ENCODE peak calls at places on chromosomes 1 and 21, in six cellular contexts. H is kidney, K is A549, Z is endodermal cell, D is heart right ventricle, A is brain microvascular endothelial cell. W is an unnamed sample.

GRCh38 chr1:56056438-56057312 is 522.7 kb downstream of the PLPP3 start:
- DNase-seq in H (no peak), K (no peak), Z (no peak), D (no peak), A (peak; percentile 34), W (peak; percentile 42)

GRCh38 chr1:182725264-182725965 is 41.0 kb upstream of the RGS8 start:
- DNase-seq in H (no peak), K (no peak), Z (no peak), D (peak; percentile 18), A (peak; percentile 68), W (peak; percentile 30)

GRCh38 chr1:179175011-179175934 is 54.2 kb downstream of the ABL2 start:
- DNase-seq in H (no peak), K (peak; percentile 56), Z (no peak), D (no peak), A (peak; percentile 43), W (no peak)

GRCh38 chr1:31715097-31715872 is 11.5 kb upstream of the COL16A1 start:
- DNase-seq in H (peak; percentile 97), K (peak; percentile 93), Z (peak; percentile 100), D (peak; percentile 96), A (peak; percentile 84), W (peak; percentile 86)

GRCh38 chr1:153540394-153541361 is at the start of gene S100A5:
- DNase-seq in H (no peak), K (no peak), Z (no peak), D (no peak), A (no peak), W (peak; percentile 63)

GRCh38 chr1:9018372-9018771 is 7.9 kb downstream of the SLC2A7 start:
- DNase-seq in H (no peak), K (no peak), Z (no peak), D (no peak), A (peak; percentile 14), W (no peak)

GRCh38 chr1:196873385-196873784 is 14.5 kb upstream of the CFHR4 start:
- DNase-seq in H (no peak), K (no peak), Z (no peak), D (no peak), A (no peak), W (no peak)

GRCh38 chr1:155529109-155529508 is 33.5 kb downstream of the ASH1L start:
- DNase-seq in H (no peak), K (no peak), Z (no peak), D (no peak), A (no peak), W (no peak)

GRCh38 chr1:111220302-111220890 is 7.1 kb upstream of the CHI3L2 start:
- DNase-seq in H (no peak), K (no peak), Z (no peak), D (no peak), A (no peak), W (no peak)

GRCh38 chr1:230067441-230067870 is 418 bp downstream of the GALNT2 start:
- DNase-seq in H (peak; percentile 84), K (peak; percentile 36), Z (no peak), D (no peak), A (no peak), W (no peak)

GRCh38 chr1:159009704-159010361 is at the start of gene IFI16:
- DNase-seq in H (no peak), K (peak; percentile 19), Z (no peak), D (no peak), A (peak; percentile 93), W (peak; percentile 82)

GRCh38 chr1:240613353-240614142 is 1.6 kb upstream of the GREM2 start:
- DNase-seq in H (no peak), K (no peak), Z (no peak), D (no peak), A (no peak), W (no peak)

GRCh38 chr1:192803501-192803900 is 5.3 kb upstream of the RGS2 start:
- DNase-seq in H (no peak), K (no peak), Z (no peak), D (no peak), A (no peak), W (no peak)

GRCh38 chr1:66132324-66132723 is 339.6 kb downstream of the PDE4B start:
- DNase-seq in H (no peak), K (no peak), Z (no peak), D (no peak), A (no peak), W (no peak)

GRCh38 chr1:48405940-48406339 is 66.1 kb downstream of the SPATA6 start:
- DNase-seq in H (no peak), K (no peak), Z (no peak), D (no peak), A (no peak), W (no peak)

GRCh38 chr1:53381790-53382401 is 54.0 kb upstream of the LRP8 start:
- DNase-seq in H (peak; percentile 1), K (peak; percentile 13), Z (no peak), D (no peak), A (peak; percentile 69), W (no peak)

GRCh38 chr21:32516729-32517649 is 68.3 kb downstream of the TCP10L start:
- DNase-seq in H (no peak), K (peak; percentile 25), Z (no peak), D (no peak), A (peak; percentile 88), W (peak; percentile 46)

GRCh38 chr1:246184503-246184902 is 322.6 kb downstream of the SMYD3 start:
- DNase-seq in H (no peak), K (no peak), Z (no peak), D (no peak), A (no peak), W (no peak)

GRCh38 chr1:118388341-118388740 is 203.3 kb upstream of the SPAG17 start:
- DNase-seq in H (no peak), K (no peak), Z (no peak), D (no peak), A (no peak), W (no peak)

GRCh38 chr1:243837907-243838546 is 12.0 kb downstream of the AKT3 start:
- DNase-seq in H (no peak), K (no peak), Z (no peak), D (no peak), A (no peak), W (no peak)

GRCh38 chr21:43669828-43670605 is 10.7 kb downstream of the RRP1B start:
- DNase-seq in H (no peak), K (no peak), Z (peak; percentile 12), D (no peak), A (no peak), W (no peak)

GRCh38 chr1:9143250-9143649 is 14.3 kb upstream of the GPR157 start:
- DNase-seq in H (peak; percentile 31), K (no peak), Z (no peak), D (no peak), A (no peak), W (no peak)

GRCh38 chr1:42137766-42138165 is 15.4 kb upstream of the GUCA2B start:
- DNase-seq in H (peak; percentile 77), K (no peak), Z (no peak), D (no peak), A (no peak), W (no peak)

GRCh38 chr1:35660581-35661473 is 19.5 kb upstream of the PSMB2 start:
- DNase-seq in H (no peak), K (peak; percentile 20), Z (peak; percentile 89), D (no peak), A (peak; percentile 48), W (no peak)

GRCh38 chr1:195005338-195005737 is 1602.9 kb downstream of the KCNT2 start:
- DNase-seq in H (no peak), K (no peak), Z (no peak), D (no peak), A (no peak), W (no peak)

GRCh38 chr1:121443131-121443530 is 258.4 kb downstream of the SRGAP2C start:
- DNase-seq in H (no peak), K (no peak), Z (no peak), D (no peak), A (no peak), W (no peak)

GRCh38 chr1:224619209-224619608 is 3.1 kb downstream of the CNIH3 start:
- DNase-seq in H (no peak), K (no peak), Z (no peak), D (no peak), A (no peak), W (no peak)
- H3K4me3 ChIP-seq in H (no peak overlapping the region), K (no peak overlapping the region), Z (no peak overlapping the region), D (no peak overlapping the region), A (peak overlapping the region; percentile 3), W (no peak overlapping the region)

DNA sequence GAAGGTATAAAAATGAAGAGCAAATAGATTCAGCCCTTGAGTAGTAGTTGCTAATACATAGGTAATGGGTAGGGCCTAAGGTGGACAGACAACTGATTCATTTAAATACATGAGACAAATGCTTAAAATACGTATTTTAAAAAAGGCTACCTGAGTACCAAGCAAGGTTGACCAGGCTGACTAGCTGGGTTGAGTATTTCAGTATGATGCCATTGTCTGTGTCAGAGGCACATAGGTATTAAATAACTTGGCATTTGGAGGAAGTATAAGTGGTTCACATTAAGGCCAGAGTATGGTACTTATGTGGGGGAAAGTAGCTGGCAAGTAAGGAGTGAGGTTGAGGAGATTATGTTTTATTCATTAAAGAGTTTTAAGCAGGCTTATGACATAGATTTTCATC is 19.4 kb downstream of the NEK7 start:
- DNase-seq in H (no peak), K (no peak), Z (no peak), D (no peak), A (no peak), W (no peak)
- H3K27ac ChIP-seq in H (no peak overlapping the region), K (no peak overlapping the region), Z (no peak overlapping the region), D (no peak overlapping the region), A (peak overlapping the region; percentile 65), W (no peak overlapping the region)

DNA sequence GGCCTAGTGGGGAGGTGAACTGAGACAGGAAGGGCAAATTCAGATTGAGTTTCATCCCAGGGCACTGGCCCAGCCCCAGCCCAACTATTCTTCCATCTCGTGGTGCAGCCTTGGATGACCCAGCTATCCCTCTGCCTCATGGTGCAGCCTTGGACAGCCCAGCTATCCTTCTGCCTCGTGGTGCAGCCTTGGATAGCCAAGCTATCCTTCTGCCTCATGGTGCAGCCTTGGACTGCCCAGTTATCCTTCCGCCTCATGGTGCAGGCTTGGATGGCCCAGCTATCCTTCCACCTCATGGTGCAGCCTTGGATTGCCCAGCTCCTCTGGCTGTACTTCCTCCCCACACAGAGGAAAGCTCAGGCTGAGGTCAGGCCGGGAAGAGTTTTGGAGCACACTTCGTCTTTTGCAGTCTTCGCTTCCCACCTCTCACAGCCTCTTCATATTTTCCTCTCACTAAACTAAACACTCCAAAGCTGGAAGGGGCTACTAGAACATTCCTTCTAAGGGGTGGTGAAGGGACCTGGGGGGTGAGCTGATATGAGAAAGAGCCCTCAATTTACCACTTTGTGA is 69.8 kb upstream of the TTC34 start:
- DNase-seq in H (no peak), K (no peak), Z (no peak), D (no peak), A (no peak), W (no peak)
- H3K4me3 ChIP-seq in H (no peak overlapping the region), K (no peak overlapping the region), Z (no peak overlapping the region), D (no peak overlapping the region), A (no peak overlapping the region), W (peak overlapping the region; percentile 38)

DNA sequence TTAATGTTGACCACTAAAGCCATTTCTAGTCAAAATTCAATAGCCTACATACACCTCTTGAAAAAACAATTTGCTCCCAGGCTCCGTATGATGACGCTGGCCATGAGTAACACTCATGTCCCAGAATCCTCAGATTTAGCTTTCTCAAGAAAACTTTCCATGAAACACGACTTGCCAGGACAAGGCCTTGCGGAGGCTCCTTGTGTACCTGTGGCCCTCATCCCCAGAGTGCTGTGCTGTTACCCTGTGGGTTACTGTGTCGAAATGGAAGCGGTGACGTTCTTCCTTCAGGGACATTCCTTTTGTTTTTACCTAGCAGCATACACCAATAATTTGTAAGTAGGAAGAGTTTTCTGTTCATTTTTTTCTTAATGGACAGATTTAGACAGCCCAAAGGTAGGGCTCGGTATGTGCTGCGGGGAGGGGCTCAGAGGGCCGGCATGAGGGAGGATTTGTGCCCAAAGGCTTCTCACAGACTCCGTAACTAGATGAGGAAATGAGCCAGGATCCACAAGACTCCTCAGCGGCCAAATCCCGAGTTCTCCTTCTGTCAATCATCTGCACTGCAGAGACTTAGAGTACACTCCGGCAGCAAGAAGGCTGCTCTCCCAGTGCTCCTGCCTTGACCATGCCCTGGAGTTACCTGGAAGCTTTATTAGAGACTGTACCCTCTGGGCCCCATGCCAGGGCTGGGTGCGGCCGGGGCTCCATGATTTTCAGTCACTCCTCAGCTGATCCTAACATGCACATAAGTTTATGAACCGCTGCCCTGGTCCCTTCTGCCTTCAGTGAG is 17.8 kb downstream of the GNG12 start:
- DNase-seq in H (no peak), K (no peak), Z (no peak), D (no peak), A (no peak), W (peak; percentile 98)
- H3K27ac ChIP-seq in H (peak overlapping the region; percentile 60), K (no peak overlapping the region), Z (no peak overlapping the region), D (no peak overlapping the region), A (no peak overlapping the region), W (no peak overlapping the region)